ENCODE peak calls at places on chromosomes 5 and 9, in four cellular contexts. H, V, B and A are unnamed samples.

GRCh38 chr9:128644452-128644851 is 12.2 kb downstream of the DYNC2I2 start:
- DNase-seq in H (no peak), V (no peak), B (no peak), A (no peak)

GRCh38 chr5:69004127-69004526 is 89.7 kb upstream of the SLC30A5 start:
- DNase-seq in H (no peak), V (no peak), B (no peak), A (no peak)

GRCh38 chr9:82923410-82924242 is 139.3 kb downstream of the RASEF start:
- DNase-seq in H (no peak), V (no peak), B (peak; percentile 23), A (peak; percentile 14)

GRCh38 chr5:160021818-160022446 is 13.0 kb downstream of the TTC1 start:
- DNase-seq in H (peak; percentile 17), V (peak; percentile 75), B (peak; percentile 61), A (peak; percentile 81)

GRCh38 chr9:89177401-89178161 is 1.0 kb downstream of the SHC3 start:
- DNase-seq in H (peak; percentile 37), V (no peak), B (no peak), A (no peak)

GRCh38 chr5:170623576-170624181 is 119.9 kb downstream of the KCNIP1 start:
- DNase-seq in H (peak; percentile 74), V (peak; percentile 59), B (peak; percentile 20), A (peak; percentile 81)

GRCh38 chr9:69421908-69422801 is 97.1 kb downstream of the ENTREP1 start:
- DNase-seq in H (peak; percentile 84), V (peak; percentile 56), B (peak; percentile 48), A (peak; percentile 81)

GRCh38 chr5:122085041-122085440 is 7.0 kb upstream of the LOX start:
- DNase-seq in H (no peak), V (no peak), B (no peak), A (no peak)

GRCh38 chr9:98101868-98102273 is 17.2 kb downstream of the TRIM14 start:
- DNase-seq in H (no peak), V (peak; percentile 98), B (no peak), A (no peak)

GRCh38 chr9:114382951-114383865 is 4.6 kb downstream of the AKNA start:
- DNase-seq in H (no peak), V (peak; percentile 83), B (no peak), A (no peak)

GRCh38 chr9:121952611-121953010 is 140.5 kb downstream of the TTLL11 start:
- DNase-seq in H (no peak), V (no peak), B (no peak), A (no peak)

GRCh38 chr5:53430618-53431252 is 49.7 kb upstream of the FST start:
- DNase-seq in H (peak; percentile 24), V (peak; percentile 19), B (peak; percentile 45), A (peak; percentile 38)

GRCh38 chr5:135891804-135892203 is 3.8 kb downstream of the IL9 start:
- DNase-seq in H (peak; percentile 86), V (no peak), B (no peak), A (no peak)

GRCh38 chr9:114343471-114344187 is 14.0 kb downstream of the ORM2 start:
- DNase-seq in H (no peak), V (no peak), B (no peak), A (peak; percentile 34)

GRCh38 chr9:107425110-107426025 is 64.2 kb downstream of the KLF4 start:
- DNase-seq in H (peak; percentile 95), V (peak; percentile 60), B (peak; percentile 50), A (peak; percentile 83)

GRCh38 chr5:58151414-58151813 is 308.5 kb downstream of the PLK2 start:
- DNase-seq in H (no peak), V (no peak), B (no peak), A (no peak)